ENCODE peak calls at places on chromosome 4, in five cellular contexts. L, T, N, A and S are unnamed samples.
A peak's percentile ranks its signal among the peaks of the same experiment; 100 is the strongest.

GRCh38 chr4:180947421-180947820 is 1295.8 kb upstream of the TENM3 start:
- DNase-seq in T (no peak), A (no peak), N (peak; percentile 16), L (no peak), S (no peak)

GRCh38 chr4:184651899-184652298 is 2.4 kb downstream of the PRIMPOL start:
- DNase-seq in L (no peak), T (no peak), A (no peak), N (no peak), S (no peak)

GRCh38 chr4:98946359-98946758 is 17.4 kb upstream of the EIF4E start:
- DNase-seq in L (no peak), A (no peak), T (no peak), N (no peak), S (no peak)

GRCh38 chr4:144582975-144583374 is 63.0 kb upstream of the HHIP start:
- DNase-seq in A (no peak), T (peak; percentile 24), N (no peak), L (no peak), S (no peak)

GRCh38 chr4:24322986-24323385 is 261.4 kb downstream of the DHX15 start:
- DNase-seq in L (no peak), A (no peak), T (no peak), N (no peak), S (no peak)

GRCh38 chr4:174524242-174524641 is 2.0 kb upstream of the HPGD start:
- DNase-seq in T (no peak), L (peak; percentile 21), N (no peak), A (no peak), S (no peak)

GRCh38 chr4:39565925-39566630 is 38.8 kb upstream of the UGDH start:
- DNase-seq in A (no peak), T (no peak), N (no peak), L (no peak), S (no peak)

GRCh38 chr4:38356686-38357085 is 307.3 kb upstream of the KLF3 start:
- DNase-seq in L (no peak), N (no peak), A (no peak), T (no peak), S (no peak)

GRCh38 chr4:148926861-148927260 is 484.6 kb upstream of the NR3C2 start:
- DNase-seq in L (no peak), A (no peak), T (no peak), N (no peak), S (no peak)

GRCh38 chr4:144649646-144650045 is 3.7 kb downstream of the HHIP start:
- DNase-seq in T (no peak), N (no peak), L (no peak), A (no peak), S (no peak)

GRCh38 chr4:5469151-5469775 is 239.1 kb downstream of the EVC2 start:
- DNase-seq in N (no peak), A (no peak), T (peak; percentile 6), L (no peak), S (no peak)

GRCh38 chr4:38392223-38392855 is 271.7 kb upstream of the KLF3 start:
- DNase-seq in T (no peak), N (no peak), L (no peak), A (no peak), S (no peak)

DNA sequence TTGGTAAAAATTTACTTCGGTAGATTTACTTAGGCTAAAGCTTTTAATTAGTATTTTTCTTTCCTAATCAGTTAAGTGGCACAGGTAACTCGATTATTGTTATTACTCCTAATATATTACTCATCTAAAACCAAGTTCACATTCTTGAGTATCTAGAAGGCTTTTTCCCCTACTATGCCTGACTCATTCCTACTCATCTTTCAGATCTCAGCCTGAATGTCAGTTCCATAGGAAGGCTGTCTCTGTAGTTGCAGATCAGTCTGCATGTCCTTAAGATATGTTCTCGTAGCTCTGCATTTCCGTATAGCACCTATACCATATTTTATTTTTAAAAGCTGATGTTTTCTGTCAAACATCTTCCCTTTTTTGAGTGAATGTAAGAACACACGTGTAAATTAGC is 5.9 kb upstream of the FAM184B start:
- DNase-seq in A (no peak), L (no peak), T (no peak), N (no peak), S (no peak)
- TF ChIP-seq ATF3 in A (no peak), L (no peak), T (no peak), N (no peak), S (no peak)

DNA sequence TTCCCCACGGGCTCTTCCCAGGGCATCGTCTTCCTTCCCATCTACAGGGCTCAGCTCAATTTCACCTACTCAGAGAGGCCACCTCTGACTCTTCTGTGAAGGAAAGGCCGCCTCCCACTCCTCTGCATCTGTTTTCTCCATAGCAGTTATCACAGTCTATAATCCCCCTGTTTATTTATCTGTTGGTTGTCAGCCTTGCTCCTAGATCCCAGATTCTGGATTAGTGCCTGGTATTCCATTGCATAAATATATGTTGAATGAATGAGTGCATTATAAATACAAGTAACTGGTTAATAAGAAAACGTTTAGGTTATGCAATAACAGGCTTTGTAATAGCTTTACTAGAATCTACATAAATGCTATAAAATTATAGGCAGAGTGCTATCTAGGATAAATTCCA is 52.9 kb downstream of the NSG1 start:
- DNase-seq in A (no peak), L (no peak), N (no peak), T (no peak), S (no peak)
- TF ChIP-seq CEBPB in A (no peak), L (peak; percentile 10), N (no peak), T (no peak), S (no peak)

GRCh38 chr4:129223955-129224354 is 128.0 kb downstream of the C4orf33 start:
- DNase-seq in A (no peak), L (no peak), T (no peak), N (no peak), S (no peak)
- TF ChIP-seq ATF3 in A (no peak), L (no peak), T (no peak), N (no peak), S (no peak)

GRCh38 chr4:34365891-34366290 is 1878.4 kb downstream of the ARAP2 start:
- DNase-seq in T (no peak), A (no peak), L (no peak), N (no peak), S (no peak)
- TF ChIP-seq CEBPB in T (no peak), A (no peak), L (no peak), N (no peak), S (no peak)